ENCODE peak calls at places on chromosome 5, in nine cellular contexts. Z is heart left ventricle; N is adipocyte; U is BJ; H is IMR-90; E is aorta; Y is hepatocyte; X is H7; M is CD4-positive, CD25-positive, alpha-beta regulatory T cell. Q is an unnamed sample.

GRCh38 chr5:177545487-177546261 is 8.7 kb downstream of the FAM193B start:
- DNase-seq in X (no peak), M (no peak), E (no peak), N (peak; percentile 95), Z (peak; percentile 66), U (peak; percentile 48), Y (peak; percentile 37), H (peak; percentile 83), Q (peak; percentile 87)

GRCh38 chr5:151157426-151158286 is at the start of gene ANXA6:
- DNase-seq in N (peak; percentile 97), Y (peak; percentile 92), U (peak; percentile 34), M (peak; percentile 64), Z (peak; percentile 92), X (peak; percentile 97), H (peak; percentile 73), E (peak; percentile 96), Q (peak; percentile 94)

GRCh38 chr5:10308844-10309243 is 1.1 kb upstream of the CMBL start:
- DNase-seq in H (no peak), N (no peak), X (no peak), E (no peak), U (no peak), Y (no peak), M (no peak), Z (no peak), Q (no peak)

GRCh38 chr5:16618138-16618897 is 1.5 kb upstream of the RETREG1 start:
- DNase-seq in Y (peak; percentile 7), Z (no peak), X (peak; percentile 43), N (no peak), H (no peak), M (no peak), U (no peak), E (no peak), Q (no peak)

GRCh38 chr5:139228201-139228796 is 30.1 kb upstream of the SIL1 start:
- DNase-seq in U (no peak), M (no peak), Y (no peak), Z (no peak), X (no peak), N (peak; percentile 20), E (no peak), H (no peak), Q (no peak)

GRCh38 chr5:61162832-61163567 is 732 bp upstream of the SMIM15 start:
- DNase-seq in Z (no peak), M (no peak), X (peak; percentile 3), E (no peak), H (peak; percentile 36), N (peak; percentile 50), Y (no peak), U (no peak), Q (no peak)

GRCh38 chr5:59358005-59358404 is 535.5 kb downstream of the PDE4D start:
- DNase-seq in M (no peak), U (no peak), Z (no peak), E (no peak), Y (no peak), X (no peak), N (no peak), H (no peak), Q (no peak)

GRCh38 chr5:28517691-28518090 is 1479.3 kb upstream of the CDH9 start:
- DNase-seq in Y (no peak), U (no peak), E (no peak), M (no peak), H (no peak), Z (no peak), X (no peak), N (peak; percentile 37), Q (no peak)

GRCh38 chr5:123594434-123594833 is 82.5 kb downstream of the CSNK1G3 start:
- DNase-seq in Y (no peak), N (no peak), E (no peak), M (no peak), Z (no peak), U (no peak), H (no peak), X (no peak), Q (no peak)

GRCh38 chr5:57753446-57753845 is 270.8 kb upstream of the ACTBL2 start:
- DNase-seq in X (no peak), H (no peak), U (no peak), Y (no peak), E (no peak), M (no peak), N (no peak), Z (no peak), Q (no peak)

GRCh38 chr5:125376059-125376641 is 629.7 kb upstream of the ZNF608 start:
- DNase-seq in X (no peak), Y (peak; percentile 4), Z (no peak), E (no peak), N (no peak), U (no peak), M (no peak), H (no peak), Q (no peak)

GRCh38 chr5:35794688-35795375 is 61.9 kb upstream of the IL7R start:
- DNase-seq in Y (no peak), M (no peak), U (no peak), Z (no peak), E (no peak), N (no peak), X (peak; percentile 23), H (no peak), Q (no peak)

GRCh38 chr5:135108992-135109391 is 75.0 kb upstream of the PITX1 start:
- DNase-seq in E (peak; percentile 62), Y (no peak), N (no peak), H (no peak), X (no peak), Z (no peak), U (no peak), M (no peak), Q (no peak)

GRCh38 chr5:135429326-135429725 is 17.8 kb downstream of the DCANP1 start:
- DNase-seq in Y (peak; percentile 74), U (no peak), M (no peak), H (no peak), E (no peak), X (no peak), N (peak; percentile 8), Z (peak; percentile 60), Q (no peak)

GRCh38 chr5:124789104-124789605 is 42.7 kb upstream of the ZNF608 start:
- DNase-seq in H (peak; percentile 30), M (no peak), X (no peak), U (no peak), N (no peak), Y (no peak), Z (no peak), E (no peak), Q (no peak)

GRCh38 chr5:168702511-168702910 is 123.3 kb upstream of the PANK3 start:
- DNase-seq in H (no peak), E (no peak), X (no peak), M (no peak), Y (no peak), U (no peak), N (no peak), Z (no peak), Q (no peak)

GRCh38 chr5:168697034-168697720 is 118.0 kb upstream of the PANK3 start:
- DNase-seq in Z (peak; percentile 25), N (no peak), X (no peak), M (no peak), U (no peak), E (no peak), Y (no peak), H (no peak), Q (no peak)

GRCh38 chr5:168701641-168702040 is 122.5 kb upstream of the PANK3 start:
- DNase-seq in X (no peak), Z (no peak), H (no peak), N (no peak), Y (no peak), E (no peak), U (no peak), M (no peak), Q (no peak)

GRCh38 chr5:168696611-168697010 is 117.4 kb upstream of the PANK3 start:
- DNase-seq in N (peak; percentile 12), X (no peak), H (no peak), Z (no peak), Y (no peak), U (no peak), E (no peak), M (no peak), Q (no peak)

DNA sequence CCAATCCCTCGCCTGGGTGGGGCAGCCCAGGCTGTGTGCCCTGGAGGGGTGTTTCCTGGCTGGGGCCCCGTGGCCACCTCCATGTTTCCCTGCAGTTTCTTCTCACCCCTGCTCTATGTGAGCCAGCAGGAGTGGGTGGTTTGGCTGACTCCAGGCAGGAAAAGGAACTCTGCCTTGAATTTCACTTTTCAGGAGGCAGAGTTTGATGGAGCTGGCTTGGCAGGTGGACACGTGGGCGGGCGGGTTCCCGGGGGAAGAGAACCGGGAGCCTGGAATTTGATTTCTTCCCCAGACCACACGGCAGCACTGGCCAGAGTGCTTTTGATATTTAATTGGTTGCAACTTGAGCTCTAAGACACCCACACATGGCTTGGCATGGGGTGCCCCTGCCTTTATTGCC is 119.8 kb upstream of the PANK3 start:
- DNase-seq in X (no peak), M (no peak), N (no peak), U (no peak), Z (peak; percentile 73), H (no peak), E (peak; percentile 80), Y (no peak), Q (no peak)
- H3K27me3 ChIP-seq in X (no peaks in the 10 kb centered on the region), M (no peaks in the 10 kb centered on the region), N (no peaks in the 10 kb centered on the region), U (no peaks in the 10 kb centered on the region), Z (no peaks in the 10 kb centered on the region), H (peaks cover 4% of the 10 kb centered on the region), E (no peaks in the 10 kb centered on the region), Y (no peaks in the 10 kb centered on the region), Q (no peaks in the 10 kb centered on the region)

DNA sequence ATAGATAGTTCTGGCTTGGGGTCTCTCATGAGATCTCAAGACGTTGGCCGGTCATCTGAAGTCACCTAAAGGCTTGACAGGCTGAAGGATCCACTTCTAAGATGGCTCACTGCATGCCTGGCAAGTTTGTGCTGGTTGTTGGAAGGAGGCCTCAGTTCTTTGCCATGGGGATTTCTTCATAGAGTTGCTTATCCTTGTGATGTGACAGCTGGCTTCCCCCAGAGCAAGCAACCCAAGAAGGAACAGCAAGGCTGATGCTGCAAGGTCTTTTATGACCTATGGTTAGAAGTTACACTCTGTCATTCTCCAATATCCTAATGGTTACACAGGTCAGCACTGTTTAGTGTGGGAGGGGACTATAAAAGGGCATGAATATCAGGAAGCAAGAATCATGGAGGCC is 20.7 kb upstream of the GRPEL2 start:
- DNase-seq in M (no peak), X (no peak), U (no peak), N (no peak), H (no peak), Z (no peak), E (no peak), Y (no peak), Q (no peak)
- H3K27me3 ChIP-seq in M (no peaks in the 10 kb centered on the region), X (no peaks in the 10 kb centered on the region), U (no peaks in the 10 kb centered on the region), N (no peaks in the 10 kb centered on the region), H (no peaks in the 10 kb centered on the region), Z (no peaks in the 10 kb centered on the region), E (no peaks in the 10 kb centered on the region), Y (no peaks in the 10 kb centered on the region), Q (no peaks in the 10 kb centered on the region)

GRCh38 chr5:142325677-142326479 is 1.1 kb upstream of the SPRY4 start:
- DNase-seq in Z (peak; percentile 76), N (peak; percentile 74), H (peak; percentile 73), M (no peak), E (peak; percentile 82), X (peak; percentile 90), Y (peak; percentile 83), U (no peak), Q (peak; percentile 73)
- H3K27me3 ChIP-seq in Z (no peaks in the 10 kb centered on the region), N (no peaks in the 10 kb centered on the region), H (no peaks in the 10 kb centered on the region), M (peaks cover 18% of the 10 kb centered on the region), E (no peaks in the 10 kb centered on the region), X (no peaks in the 10 kb centered on the region), Y (no peaks in the 10 kb centered on the region), U (no peaks in the 10 kb centered on the region), Q (peaks cover 15% of the 10 kb centered on the region)

GRCh38 chr5:99088309-99088708 is 159.5 kb upstream of the CHD1 start:
- DNase-seq in Z (no peak), X (no peak), U (no peak), H (peak; percentile 5), M (no peak), Y (no peak), N (no peak), E (no peak), Q (no peak)

GRCh38 chr5:99089822-99090549 is 161.2 kb upstream of the CHD1 start:
- DNase-seq in N (no peak), H (no peak), E (no peak), U (no peak), X (no peak), Z (no peak), M (no peak), Y (no peak), Q (no peak)
- H3K27me3 ChIP-seq in N (no peaks in the 10 kb centered on the region), H (no peaks in the 10 kb centered on the region), E (peaks cover 3% of the 10 kb centered on the region), U (no peaks in the 10 kb centered on the region), X (no peaks in the 10 kb centered on the region), Z (no peaks in the 10 kb centered on the region), M (peaks cover 10% of the 10 kb centered on the region), Y (no peaks in the 10 kb centered on the region), Q (no peaks in the 10 kb centered on the region)

Q was measured in suprapubic skin.